ENCODE peak calls at places on chromosomes 3 and 15, in six cellular contexts. W, O, X, N, B and V are unnamed samples.

GRCh38 chr15:44541282-44541958 is 4.5 kb downstream of the EIF3J start:
- DNase-seq in W (peak; percentile 71), O (no peak), X (no peak), N (peak; percentile 88), B (peak; percentile 42), V (no peak)

GRCh38 chr3:71486831-71487230 is 96.7 kb downstream of the FOXP1 start:
- DNase-seq in W (no peak), O (no peak), X (no peak), N (no peak), B (no peak), V (no peak)

GRCh38 chr3:151477596-151478375 is 16.9 kb upstream of the IGSF10 start:
- DNase-seq in W (no peak), O (no peak), X (no peak), N (peak; percentile 54), B (no peak), V (no peak)

GRCh38 chr3:16399473-16399872 is 114.0 kb downstream of the RFTN1 start:
- DNase-seq in W (peak; percentile 77), O (peak; percentile 65), X (peak; percentile 48), N (peak; percentile 88), B (peak; percentile 41), V (peak; percentile 51)

GRCh38 chr3:9916734-9917680 is at the start of gene IL17RC:
- DNase-seq in W (peak; percentile 79), O (peak; percentile 84), X (peak; percentile 87), N (peak; percentile 87), B (peak; percentile 94), V (peak; percentile 83)

GRCh38 chr3:23017800-23018199 is 185.3 kb upstream of the UBE2E2 start:
- DNase-seq in W (peak; percentile 75), O (no peak), X (no peak), N (peak; percentile 49), B (peak; percentile 19), V (no peak)

GRCh38 chr15:94476681-94477080 is 245.3 kb downstream of the MCTP2 start:
- DNase-seq in W (no peak), O (no peak), X (no peak), N (no peak), B (no peak), V (no peak)

GRCh38 chr3:61353353-61353752 is 102.1 kb upstream of the FHIT start:
- DNase-seq in W (no peak), O (no peak), X (no peak), N (no peak), B (no peak), V (no peak)

GRCh38 chr3:132543016-132543739 is 53.9 kb upstream of the ACKR4 start:
- DNase-seq in W (peak; percentile 68), O (no peak), X (no peak), N (peak; percentile 78), B (peak; percentile 26), V (no peak)

GRCh38 chr15:62737551-62737950 is 305.0 kb upstream of the TPM1 start:
- DNase-seq in W (no peak), O (no peak), X (no peak), N (no peak), B (no peak), V (no peak)

GRCh38 chr15:100764778-100765457 is 114.7 kb upstream of the ALDH1A3 start:
- DNase-seq in W (peak; percentile 30), O (peak; percentile 12), X (no peak), N (peak; percentile 97), B (peak; percentile 52), V (no peak)

GRCh38 chr15:66038387-66039116 is 169.3 kb downstream of the RAB11A start:
- DNase-seq in W (no peak), O (no peak), X (no peak), N (no peak), B (no peak), V (no peak)

GRCh38 chr3:197311591-197311990 is 13.2 kb upstream of the DLG1 start:
- DNase-seq in W (no peak), O (no peak), X (no peak), N (no peak), B (no peak), V (no peak)

GRCh38 chr3:18758047-18758704 is 333.0 kb upstream of the SATB1 start:
- DNase-seq in W (no peak), O (no peak), X (no peak), N (peak; percentile 57), B (peak; percentile 85), V (no peak)

GRCh38 chr15:83927704-83928391 is 273.9 kb downstream of the ADAMTSL3 start:
- DNase-seq in W (no peak), O (no peak), X (no peak), N (no peak), B (no peak), V (no peak)

DNA sequence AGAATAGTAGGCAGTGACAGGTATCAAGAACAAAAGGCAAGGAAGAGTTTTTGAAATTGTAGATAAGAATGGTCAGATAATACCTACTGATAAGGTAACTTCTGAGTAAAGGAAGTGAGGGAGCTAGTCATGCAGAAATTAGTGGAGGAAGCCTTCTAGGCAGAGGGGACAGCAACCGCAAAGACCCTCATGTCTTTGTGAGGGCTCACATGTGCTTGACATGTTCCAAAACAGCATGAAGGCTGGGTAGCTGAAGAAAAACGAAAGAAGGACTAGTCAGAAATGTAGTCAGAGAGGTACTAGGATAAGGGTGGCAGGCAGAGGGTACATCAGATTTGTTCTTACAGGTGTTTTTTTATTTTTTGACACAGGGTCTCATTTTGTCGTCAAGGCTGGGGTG is 5.3 kb downstream of the SIN3A start:
- DNase-seq in W (no peak), O (no peak), X (no peak), N (no peak), B (no peak), V (no peak)
- H3K36me3 ChIP-seq in W (no peaks in the 10 kb centered on the region), O (no peaks in the 10 kb centered on the region), X (no peaks in the 10 kb centered on the region), N (peaks cover 3% of the 10 kb centered on the region), B (no peaks in the 10 kb centered on the region), V (peaks cover 44% of the 10 kb centered on the region)

DNA sequence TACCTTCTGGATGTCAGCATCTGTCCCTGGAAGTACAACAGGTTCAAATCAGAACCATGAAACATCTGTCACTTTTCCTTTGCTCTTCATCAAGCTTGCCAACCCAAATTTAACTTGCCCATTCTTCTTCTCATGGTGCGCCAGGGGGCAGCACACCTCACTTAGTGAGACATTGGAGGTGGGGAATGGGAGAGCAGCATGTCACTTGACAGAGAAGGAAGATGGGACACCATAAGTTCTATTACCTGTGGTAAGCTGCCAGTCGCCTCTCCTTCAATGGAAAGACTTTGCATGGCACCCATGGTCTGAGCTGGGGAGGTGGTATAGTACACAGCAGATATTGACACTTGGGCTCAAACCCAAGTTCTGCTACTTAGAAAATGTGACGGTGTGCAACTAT is 2.9 kb downstream of the SCN5A start:
- DNase-seq in W (no peak), O (no peak), X (no peak), N (peak; percentile 54), B (peak; percentile 51), V (no peak)
- TF ChIP-seq CTCF in W (peak; percentile 67), O (no peak), X (no peak), N (peak; percentile 61), B (peak; percentile 51), V (no peak)

GRCh38 chr3:126267976-126268615 is 87.7 kb upstream of the ALDH1L1 start:
- DNase-seq in W (no peak), O (peak; percentile 43), X (no peak), N (no peak), B (no peak), V (no peak)
- H3K4me3 ChIP-seq in W (peak overlapping the region; percentile 46), O (peak overlapping the region; percentile 27), X (peak overlapping the region; percentile 57), N (peak overlapping the region; percentile 27), B (no peak overlapping the region), V (no peak overlapping the region)

GRCh38 chr3:154301556-154301955 is 22.7 kb downstream of the DHX36 start:
- DNase-seq in W (no peak), O (no peak), X (no peak), N (no peak), B (no peak), V (no peak)
- H3K36me3 ChIP-seq in W (peaks cover 41% of the 10 kb centered on the region), O (no peaks in the 10 kb centered on the region), X (peaks cover 93% of the 10 kb centered on the region), N (peaks cover 80% of the 10 kb centered on the region), B (peaks cover 3% of the 10 kb centered on the region), V (peaks cover 100% of the 10 kb centered on the region)

GRCh38 chr15:39580630-39581500 is at the start of gene THBS1:
- DNase-seq in W (peak; percentile 94), O (peak; percentile 94), X (peak; percentile 87), N (peak; percentile 98), B (peak; percentile 94), V (peak; percentile 87)
- TF ChIP-seq CTCF in W (peak; percentile 29), O (no peak), X (no peak), N (no peak), B (no peak), V (no peak)